ENCODE peak calls at places on chromosomes 4 and X, in six cellular contexts. M is HS-27A, W is cardiac fibroblast, G is ELR, X is NCI-H1092, Y is Kasumi-1. O is an unnamed sample.

GRCh38 chr4:128907966-128908365 is 98.5 kb downstream of the JADE1 start:
- DNase-seq in W (peak), X (no peak), G (no peak), M (no peak), Y (no peak), O (no peak)

GRCh38 chr4:112029642-112030235 is 115.5 kb upstream of the FAM241A start:
- DNase-seq in M (no peak), X (no peak), W (no peak), G (peak), Y (no peak), O (peak)

GRCh38 chrX:120308959-120309872 is 2.0 kb downstream of the TMEM255A start:
- DNase-seq in W (peak), M (no peak), G (peak), Y (peak), X (peak), O (peak)

GRCh38 chr4:165367040-165367439 is 11.8 kb upstream of the CPE start:
- DNase-seq in X (no peak), M (no peak), Y (no peak), G (no peak), W (peak), O (no peak)

GRCh38 chrX:49102221-49102620 is 21.3 kb downstream of the GPKOW start:
- DNase-seq in G (no peak), Y (no peak), W (no peak), M (no peak), X (no peak), O (no peak)

GRCh38 chr4:152382057-152382785 is 153.7 kb downstream of the FBXW7 start:
- DNase-seq in W (peak), G (no peak), X (no peak), M (no peak), Y (no peak), O (no peak)

GRCh38 chr4:149008415-149009025 is 566.3 kb upstream of the NR3C2 start:
- DNase-seq in W (no peak), G (no peak), X (no peak), M (no peak), Y (no peak), O (no peak)

GRCh38 chr4:10317345-10317744 is 139.9 kb downstream of the ZNF518B start:
- DNase-seq in Y (no peak), G (no peak), W (no peak), M (no peak), X (no peak), O (no peak)

GRCh38 chr4:178970433-178971140 is 1528.3 kb upstream of the AGA start:
- DNase-seq in Y (no peak), M (no peak), G (peak), X (no peak), W (no peak), O (no peak)

GRCh38 chrX:133674726-133675470 is 259.6 kb upstream of the GPC4 start:
- DNase-seq in X (no peak), M (no peak), Y (no peak), G (no peak), W (no peak), O (no peak)